ENCODE peak calls at places on chromosomes 13 and 19, in five cellular contexts. U, G, F, M and A are unnamed samples.
A peak's percentile ranks its signal among the peaks of the same experiment; 100 is the strongest.

GRCh38 chr13:111917086-111917485 is 149.9 kb upstream of the SOX1 start:
- DNase-seq in U (no peak), G (no peak), F (no peak), M (no peak), A (no peak)

GRCh38 chr13:35979378-35979911 is 151.7 kb downstream of the DCLK1 start:
- DNase-seq in U (peak; percentile 98), G (peak; percentile 46), F (peak; percentile 50), M (no peak), A (peak; percentile 93)

GRCh38 chr13:109517516-109517915 is 268.9 kb downstream of the IRS2 start:
- DNase-seq in U (peak; percentile 23), G (no peak), F (no peak), M (no peak), A (peak; percentile 7)

GRCh38 chr13:66612983-66613382 is 617.2 kb downstream of the PCDH9 start:
- DNase-seq in U (no peak), G (no peak), F (no peak), M (peak; percentile 1), A (no peak)

GRCh38 chr13:114062341-114062740 is 70.1 kb downstream of the RASA3 start:
- DNase-seq in U (no peak), G (no peak), F (no peak), M (no peak), A (no peak)

GRCh38 chr19:32255566-32256295 is 89.7 kb upstream of the ZNF507 start:
- DNase-seq in U (no peak), G (no peak), F (no peak), M (no peak), A (no peak)

GRCh38 chr19:43633520-43633919 is 6.1 kb downstream of the CADM4 start:
- DNase-seq in U (no peak), G (no peak), F (no peak), M (no peak), A (no peak)

GRCh38 chr13:67223024-67223423 is 7.1 kb downstream of the PCDH9 start:
- DNase-seq in U (peak; percentile 67), G (no peak), F (no peak), M (no peak), A (peak; percentile 53)

GRCh38 chr13:20700288-20700687 is 3.2 kb upstream of the IL17D start:
- DNase-seq in U (no peak), G (no peak), F (no peak), M (no peak), A (no peak)

GRCh38 chr19:32165176-32165575 is 180.2 kb upstream of the ZNF507 start:
- DNase-seq in U (no peak), G (no peak), F (no peak), M (no peak), A (no peak)

GRCh38 chr19:38690146-38690545 is 42.7 kb downstream of the ACTN4 start:
- DNase-seq in U (no peak), G (no peak), F (no peak), M (no peak), A (no peak)

GRCh38 chr19:38692458-38693379 is 45.3 kb downstream of the ACTN4 start:
- DNase-seq in U (no peak), G (no peak), F (no peak), M (peak; percentile 67), A (no peak)

GRCh38 chr19:38691938-38692457 is 44.5 kb downstream of the ACTN4 start:
- DNase-seq in U (peak; percentile 97), G (no peak), F (peak; percentile 95), M (no peak), A (peak; percentile 95)

GRCh38 chr19:38693380-38694223 is 46.2 kb downstream of the ACTN4 start:
- DNase-seq in U (peak; percentile 90), G (no peak), F (peak; percentile 95), M (peak; percentile 85), A (peak; percentile 65)

DNA sequence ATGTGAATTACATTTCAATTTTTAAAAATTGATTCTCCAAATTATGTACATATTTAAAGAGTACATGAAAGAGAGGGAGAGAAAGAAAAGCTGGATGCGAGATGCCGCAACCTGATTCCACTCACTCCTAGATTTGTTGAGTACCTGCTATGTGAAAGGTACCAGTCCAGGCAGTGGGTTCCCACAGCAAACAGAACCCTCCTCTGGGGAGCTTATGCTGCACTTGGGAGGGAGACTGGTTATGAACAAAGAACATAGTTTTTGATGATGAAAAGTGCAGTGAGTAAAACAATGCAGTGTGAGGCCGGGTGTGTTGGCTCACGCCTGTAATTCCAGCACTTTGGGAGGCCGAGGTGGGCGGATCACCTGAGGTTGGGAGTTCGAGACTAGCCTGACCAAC is 43.4 kb downstream of the ACTN4 start:
- DNase-seq in U (no peak), G (no peak), F (no peak), M (no peak), A (no peak)
- H3K36me3 ChIP-seq in U (peaks cover under 1% of the 10 kb centered on the region), G (no peaks in the 10 kb centered on the region), F (peaks cover 70% of the 10 kb centered on the region), M (no peaks in the 10 kb centered on the region), A (peaks cover 12% of the 10 kb centered on the region)

GRCh38 chr13:73040968-73041580 is 17.7 kb upstream of the KLF5 start:
- DNase-seq in U (no peak), G (no peak), F (no peak), M (no peak), A (no peak)
- H3K4me3 ChIP-seq in U (no peak overlapping the region), G (no peak overlapping the region), F (no peak overlapping the region), M (no peak overlapping the region), A (no peak overlapping the region)

GRCh38 chr13:98468352-98468751 is 108.6 kb downstream of the STK24 start:
- DNase-seq in U (no peak), G (no peak), F (no peak), M (no peak), A (no peak)
- H3K36me3 ChIP-seq in U (peaks cover 26% of the 10 kb centered on the region), G (no peaks in the 10 kb centered on the region), F (peaks cover 88% of the 10 kb centered on the region), M (peaks cover 12% of the 10 kb centered on the region), A (peaks cover 46% of the 10 kb centered on the region)

DNA sequence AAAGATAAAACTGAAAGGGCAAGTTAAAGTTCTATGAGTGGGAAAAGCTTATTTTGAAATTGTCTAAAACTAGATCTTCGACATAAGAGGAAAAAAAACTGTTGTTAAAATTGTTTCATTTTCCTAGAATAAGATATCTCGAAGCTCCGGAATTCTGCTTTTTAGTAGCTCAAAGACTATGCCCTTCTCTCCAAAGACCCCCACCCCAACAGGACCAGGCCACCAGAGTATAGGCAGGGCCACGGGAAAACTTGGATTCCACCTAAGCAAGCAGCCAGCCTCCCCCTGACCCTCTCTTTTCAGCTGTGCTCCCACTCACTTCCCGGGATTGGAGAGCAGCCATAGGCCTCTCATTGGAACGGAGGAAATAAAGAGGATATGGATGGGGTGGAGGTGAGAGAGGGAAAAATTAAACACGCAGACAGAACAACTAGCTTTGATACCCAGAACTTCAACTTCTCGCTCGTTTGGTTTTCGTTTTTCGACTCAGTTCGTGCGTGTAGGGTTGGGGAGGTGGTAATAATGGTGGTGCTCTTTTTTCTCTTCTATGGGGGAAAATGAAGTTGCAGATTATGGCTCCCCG is 2.9 kb downstream of the POU4F1 start:
- DNase-seq in U (no peak), G (no peak), F (no peak), M (no peak), A (no peak)
- H3K4me3 ChIP-seq in U (no peak overlapping the region), G (no peak overlapping the region), F (no peak overlapping the region), M (peak overlapping the region; percentile 52), A (no peak overlapping the region)

GRCh38 chr19:3697094-3697493 is 3.2 kb downstream of the PIP5K1C start:
- DNase-seq in U (no peak), G (no peak), F (no peak), M (no peak), A (no peak)

GRCh38 chr19:3699741-3700241 is 477 bp downstream of the PIP5K1C start:
- DNase-seq in U (no peak), G (no peak), F (no peak), M (no peak), A (no peak)

GRCh38 chr19:3697671-3698385 is 2.4 kb downstream of the PIP5K1C start:
- DNase-seq in U (no peak), G (no peak), F (no peak), M (no peak), A (no peak)

GRCh38 chr19:3699071-3699740 is 1.1 kb downstream of the PIP5K1C start:
- DNase-seq in U (peak; percentile 16), G (peak; percentile 54), F (peak; percentile 50), M (no peak), A (peak; percentile 75)

DNA sequence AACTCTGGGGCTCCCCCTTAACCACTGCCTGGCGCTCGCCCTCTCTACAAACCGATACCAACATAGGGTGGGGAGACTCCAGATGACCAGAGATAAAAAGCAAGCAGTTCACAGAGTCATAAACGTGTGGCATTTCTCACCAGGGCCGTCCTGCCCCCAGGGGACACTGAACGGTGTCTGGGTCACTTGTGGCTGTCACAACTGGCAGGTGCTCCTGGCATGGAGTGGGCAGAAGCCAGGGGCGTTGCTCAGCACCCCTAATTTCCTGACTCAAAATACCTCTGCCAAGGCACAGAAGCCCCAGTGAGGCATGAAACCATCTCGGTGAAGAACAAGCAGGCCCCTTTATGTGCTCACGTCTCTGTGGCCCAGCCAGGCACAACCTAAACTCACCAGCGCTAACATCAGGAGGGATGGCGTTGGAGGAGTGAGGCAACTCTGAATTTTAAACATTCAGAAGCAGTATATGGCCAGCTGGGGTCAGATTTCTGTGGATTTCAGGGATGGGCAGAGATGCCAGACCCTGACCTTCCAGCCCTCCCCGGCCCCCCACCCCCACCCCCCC is 1.8 kb downstream of the PIP5K1C start:
- DNase-seq in U (no peak), G (no peak), F (no peak), M (no peak), A (peak; percentile 41)
- H3K36me3 ChIP-seq in U (no peaks in the 10 kb centered on the region), G (no peaks in the 10 kb centered on the region), F (peaks cover 17% of the 10 kb centered on the region), M (no peaks in the 10 kb centered on the region), A (no peaks in the 10 kb centered on the region)

GRCh38 chr19:17305211-17305516 is 508 bp upstream of the MRPL34 start:
- DNase-seq in U (no peak), G (no peak), F (no peak), M (no peak), A (no peak)
- H3K4me3 ChIP-seq in U (peak overlapping the region; percentile 72), G (no peak overlapping the region), F (peak overlapping the region; percentile 58), M (peak overlapping the region; percentile 38), A (peak overlapping the region; percentile 92)